ENCODE peak calls at places on chromosomes 11 and 22, in four cellular contexts. One of them, this sample, is unnamed.

GRCh38 chr11:57786436-57786835 is 24.8 kb downstream of the CTNND1 start:
- DNase-seq in CD8-positive, alpha-beta T cell: no peak
- DNase-seq in mammary epithelial cell: no peak
- DNase-seq in lower lobe of right lung: no peak
- DNase-seq in this sample: no peak

GRCh38 chr11:69949327-69949726 is 128.8 kb upstream of the ANO1 start:
- DNase-seq in lower lobe of right lung: no peak
- DNase-seq in CD8-positive, alpha-beta T cell: no peak
- DNase-seq in mammary epithelial cell: peak
- DNase-seq in this sample: peak

GRCh38 chr11:98587884-98588283 is 432.9 kb upstream of the CNTN5 start:
- DNase-seq in mammary epithelial cell: no peak
- DNase-seq in lower lobe of right lung: no peak
- DNase-seq in CD8-positive, alpha-beta T cell: no peak
- DNase-seq in this sample: no peak

GRCh38 chr11:128862913-128863660 is 4.0 kb downstream of the KCNJ1 start:
- DNase-seq in mammary epithelial cell: peak
- DNase-seq in lower lobe of right lung: no peak
- DNase-seq in CD8-positive, alpha-beta T cell: no peak
- DNase-seq in this sample: peak

GRCh38 chr22:23266780-23267179 is 86.5 kb downstream of the BCR start:
- DNase-seq in CD8-positive, alpha-beta T cell: no peak
- DNase-seq in mammary epithelial cell: no peak
- DNase-seq in lower lobe of right lung: no peak
- DNase-seq in this sample: no peak

GRCh38 chr11:75475767-75476650 is 43.0 kb upstream of the KLHL35 start:
- DNase-seq in lower lobe of right lung: peak
- DNase-seq in CD8-positive, alpha-beta T cell: peak
- DNase-seq in mammary epithelial cell: peak
- DNase-seq in this sample: no peak

GRCh38 chr11:128472128-128473110 is 114.9 kb downstream of the ETS1 start:
- DNase-seq in mammary epithelial cell: peak
- DNase-seq in lower lobe of right lung: no peak
- DNase-seq in CD8-positive, alpha-beta T cell: peak
- DNase-seq in this sample: no peak

GRCh38 chr11:112961146-112961668 is at the start of gene NCAM1:
- DNase-seq in CD8-positive, alpha-beta T cell: peak
- DNase-seq in mammary epithelial cell: peak
- DNase-seq in lower lobe of right lung: peak
- DNase-seq in this sample: peak

GRCh38 chr11:100009728-100010127 is 677.4 kb upstream of the ARHGAP42 start:
- DNase-seq in CD8-positive, alpha-beta T cell: no peak
- DNase-seq in lower lobe of right lung: no peak
- DNase-seq in mammary epithelial cell: no peak
- DNase-seq in this sample: no peak

GRCh38 chr11:125330462-125331325 is 165.4 kb downstream of the FEZ1 start:
- DNase-seq in lower lobe of right lung: no peak
- DNase-seq in mammary epithelial cell: no peak
- DNase-seq in CD8-positive, alpha-beta T cell: no peak
- DNase-seq in this sample: no peak

GRCh38 chr11:2306971-2307732 is 5.3 kb downstream of the TSPAN32 start:
- DNase-seq in lower lobe of right lung: peak
- DNase-seq in mammary epithelial cell: no peak
- DNase-seq in CD8-positive, alpha-beta T cell: no peak
- DNase-seq in this sample: no peak

GRCh38 chr11:12680246-12680939 is 6.2 kb downstream of the TEAD1 start:
- DNase-seq in mammary epithelial cell: peak
- DNase-seq in lower lobe of right lung: peak
- DNase-seq in CD8-positive, alpha-beta T cell: no peak
- DNase-seq in this sample: peak

GRCh38 chr22:35719212-35719869 is 1.7 kb downstream of the APOL5 start:
- DNase-seq in lower lobe of right lung: no peak
- DNase-seq in mammary epithelial cell: no peak
- DNase-seq in CD8-positive, alpha-beta T cell: no peak
- DNase-seq in this sample: no peak
- TF ChIP-seq CTCF in lower lobe of right lung: no peak
- TF ChIP-seq CTCF in mammary epithelial cell: no peak
- TF ChIP-seq CTCF in CD8-positive, alpha-beta T cell: no peak
- TF ChIP-seq CTCF in this sample: no peak

DNA sequence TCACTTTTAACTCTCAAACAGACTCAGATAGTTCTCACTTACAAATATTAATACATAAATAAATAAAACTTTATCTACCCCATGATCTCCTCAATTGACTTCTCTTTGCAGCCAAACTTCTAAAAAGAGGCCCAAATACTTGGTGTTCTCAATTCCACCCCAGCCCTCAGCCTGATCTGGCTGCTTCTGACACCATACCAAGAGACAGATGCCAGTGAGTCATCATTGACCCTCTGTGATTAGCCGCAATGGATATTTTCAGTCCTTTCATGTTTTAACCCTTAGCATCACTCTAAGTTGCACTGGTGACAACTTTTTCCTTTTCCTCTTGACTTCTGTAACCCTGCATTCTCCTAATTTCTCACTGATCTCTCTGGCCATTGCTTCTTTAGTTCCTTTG is 184.1 kb upstream of the ARHGAP20 start:
- DNase-seq in mammary epithelial cell: no peak
- DNase-seq in CD8-positive, alpha-beta T cell: no peak
- DNase-seq in lower lobe of right lung: no peak
- DNase-seq in this sample: no peak
- H3K27ac ChIP-seq in mammary epithelial cell: no peak
- H3K27ac ChIP-seq in CD8-positive, alpha-beta T cell: no peak
- H3K27ac ChIP-seq in lower lobe of right lung: no peak
- H3K27ac ChIP-seq in this sample: no peak

GRCh38 chr22:29480512-29481264 is 670 bp downstream of the NEFH start:
- DNase-seq in CD8-positive, alpha-beta T cell: no peak
- DNase-seq in mammary epithelial cell: peak
- DNase-seq in lower lobe of right lung: peak
- DNase-seq in this sample: peak
- TF ChIP-seq CTCF in CD8-positive, alpha-beta T cell: no peak
- TF ChIP-seq CTCF in mammary epithelial cell: no peak
- TF ChIP-seq CTCF in lower lobe of right lung: peak
- TF ChIP-seq CTCF in this sample: peak

GRCh38 chr22:44881246-44881600 is 128.6 kb downstream of the PHF21B start:
- DNase-seq in mammary epithelial cell: no peak
- DNase-seq in lower lobe of right lung: no peak
- DNase-seq in CD8-positive, alpha-beta T cell: no peak
- DNase-seq in this sample: no peak

GRCh38 chr22:44878483-44879300 is 126.3 kb downstream of the ARHGAP8 start:
- DNase-seq in CD8-positive, alpha-beta T cell: no peak
- DNase-seq in mammary epithelial cell: no peak
- DNase-seq in lower lobe of right lung: no peak
- DNase-seq in this sample: no peak

GRCh38 chr22:44880588-44881245 is 128.3 kb downstream of the ARHGAP8 start:
- DNase-seq in lower lobe of right lung: no peak
- DNase-seq in mammary epithelial cell: no peak
- DNase-seq in CD8-positive, alpha-beta T cell: no peak
- DNase-seq in this sample: no peak

GRCh38 chr22:44881624-44882023 is 128.2 kb downstream of the PHF21B start:
- DNase-seq in lower lobe of right lung: no peak
- DNase-seq in CD8-positive, alpha-beta T cell: no peak
- DNase-seq in mammary epithelial cell: no peak
- DNase-seq in this sample: no peak

GRCh38 chr22:44879301-44879680 is 126.9 kb downstream of the ARHGAP8 start:
- DNase-seq in lower lobe of right lung: no peak
- DNase-seq in CD8-positive, alpha-beta T cell: no peak
- DNase-seq in mammary epithelial cell: no peak
- DNase-seq in this sample: no peak
- H3K27ac ChIP-seq in lower lobe of right lung: no peak
- H3K27ac ChIP-seq in CD8-positive, alpha-beta T cell: no peak
- H3K27ac ChIP-seq in mammary epithelial cell: no peak
- H3K27ac ChIP-seq in this sample: no peak

GRCh38 chr11:68010058-68011041 is at the start of gene ALDH3B1:
- DNase-seq in lower lobe of right lung: peak
- DNase-seq in mammary epithelial cell: peak
- DNase-seq in CD8-positive, alpha-beta T cell: no peak
- DNase-seq in this sample: no peak
- TF ChIP-seq CTCF in lower lobe of right lung: no peak
- TF ChIP-seq CTCF in mammary epithelial cell: no peak
- TF ChIP-seq CTCF in CD8-positive, alpha-beta T cell: no peak
- TF ChIP-seq CTCF in this sample: no peak

GRCh38 chr22:36946436-36947158 is 33.2 kb downstream of the CSF2RB start:
- DNase-seq in CD8-positive, alpha-beta T cell: no peak
- DNase-seq in mammary epithelial cell: no peak
- DNase-seq in lower lobe of right lung: no peak
- DNase-seq in this sample: no peak
- H3K27ac ChIP-seq in CD8-positive, alpha-beta T cell: no peak
- H3K27ac ChIP-seq in mammary epithelial cell: no peak
- H3K27ac ChIP-seq in lower lobe of right lung: no peak
- H3K27ac ChIP-seq in this sample: no peak

GRCh38 chr11:45090607-45091006 is 55.8 kb upstream of the PRDM11 start:
- DNase-seq in mammary epithelial cell: no peak
- DNase-seq in lower lobe of right lung: no peak
- DNase-seq in CD8-positive, alpha-beta T cell: no peak
- DNase-seq in this sample: no peak

GRCh38 chr11:45089251-45089650 is 57.2 kb upstream of the PRDM11 start:
- DNase-seq in mammary epithelial cell: peak
- DNase-seq in CD8-positive, alpha-beta T cell: no peak
- DNase-seq in lower lobe of right lung: no peak
- DNase-seq in this sample: peak

GRCh38 chr11:45091563-45092392 is 54.7 kb upstream of the PRDM11 start:
- DNase-seq in CD8-positive, alpha-beta T cell: no peak
- DNase-seq in mammary epithelial cell: no peak
- DNase-seq in lower lobe of right lung: no peak
- DNase-seq in this sample: no peak

GRCh38 chr11:45087761-45088160 is 58.7 kb upstream of the PRDM11 start:
- DNase-seq in lower lobe of right lung: no peak
- DNase-seq in CD8-positive, alpha-beta T cell: no peak
- DNase-seq in mammary epithelial cell: no peak
- DNase-seq in this sample: no peak

GRCh38 chr11:45089845-45090499 is 56.5 kb upstream of the PRDM11 start:
- DNase-seq in CD8-positive, alpha-beta T cell: no peak
- DNase-seq in mammary epithelial cell: peak
- DNase-seq in lower lobe of right lung: no peak
- DNase-seq in this sample: peak
- TF ChIP-seq CTCF in CD8-positive, alpha-beta T cell: no peak
- TF ChIP-seq CTCF in mammary epithelial cell: no peak
- TF ChIP-seq CTCF in lower lobe of right lung: no peak
- TF ChIP-seq CTCF in this sample: peak

GRCh38 chr22:41516462-41516861 is 27.8 kb downstream of the POLR3H start:
- DNase-seq in mammary epithelial cell: no peak
- DNase-seq in lower lobe of right lung: no peak
- DNase-seq in CD8-positive, alpha-beta T cell: no peak
- DNase-seq in this sample: no peak

GRCh38 chr22:41508770-41509170 is 35.5 kb downstream of the POLR3H start:
- DNase-seq in CD8-positive, alpha-beta T cell: no peak
- DNase-seq in mammary epithelial cell: no peak
- DNase-seq in lower lobe of right lung: no peak
- DNase-seq in this sample: no peak

GRCh38 chr22:41513391-41513790 is 30.9 kb downstream of the POLR3H start:
- DNase-seq in CD8-positive, alpha-beta T cell: no peak
- DNase-seq in mammary epithelial cell: no peak
- DNase-seq in lower lobe of right lung: no peak
- DNase-seq in this sample: no peak

GRCh38 chr22:41511521-41511968 is 32.7 kb downstream of the POLR3H start:
- DNase-seq in lower lobe of right lung: no peak
- DNase-seq in CD8-positive, alpha-beta T cell: no peak
- DNase-seq in mammary epithelial cell: no peak
- DNase-seq in this sample: no peak

DNA sequence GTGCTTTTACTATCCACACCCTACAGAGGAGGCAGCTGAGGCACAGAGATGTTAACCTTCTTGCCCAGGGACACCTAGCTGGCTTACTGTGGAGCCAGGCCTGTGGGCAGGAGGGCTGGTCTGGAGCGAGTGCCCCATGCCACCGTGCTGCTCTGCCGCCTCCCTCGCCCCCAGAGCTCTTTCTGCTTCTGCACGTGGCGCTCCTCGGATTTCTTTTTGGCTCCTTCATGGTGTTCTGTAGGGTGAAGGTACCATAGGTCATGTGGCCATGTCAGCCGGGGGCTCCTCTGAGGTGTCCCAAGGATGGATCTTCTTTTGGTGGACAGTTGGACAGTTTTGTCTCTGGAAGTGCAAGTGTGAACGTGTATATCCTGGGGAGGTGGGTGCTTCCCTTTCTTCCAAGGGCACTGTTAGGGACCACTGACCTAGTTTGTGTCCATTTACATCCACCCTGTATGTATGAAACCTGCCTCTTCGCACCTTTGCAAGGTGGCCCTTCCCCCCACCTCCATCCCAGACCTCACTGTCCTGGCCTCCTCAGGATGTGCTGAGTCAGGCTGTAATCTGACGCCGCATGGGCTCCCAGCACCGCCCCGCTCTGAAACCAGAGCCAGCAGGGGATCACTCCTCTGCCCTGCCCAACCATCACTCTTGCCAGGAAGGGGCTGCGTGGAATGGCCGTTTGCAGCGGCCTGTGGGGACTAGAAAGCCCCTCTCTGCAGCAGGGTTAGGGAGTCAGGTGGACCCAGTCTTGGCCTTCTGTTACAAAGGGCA is 31.7 kb downstream of the POLR3H start:
- DNase-seq in CD8-positive, alpha-beta T cell: no peak
- DNase-seq in mammary epithelial cell: peak
- DNase-seq in lower lobe of right lung: no peak
- DNase-seq in this sample: peak
- H3K27ac ChIP-seq in CD8-positive, alpha-beta T cell: no peak
- H3K27ac ChIP-seq in mammary epithelial cell: no peak
- H3K27ac ChIP-seq in lower lobe of right lung: no peak
- H3K27ac ChIP-seq in this sample: no peak

GRCh38 chr22:49394116-49394785 is 433.4 kb downstream of the BRD1 start:
- DNase-seq in CD8-positive, alpha-beta T cell: no peak
- DNase-seq in lower lobe of right lung: no peak
- DNase-seq in mammary epithelial cell: no peak
- DNase-seq in this sample: no peak
- TF ChIP-seq CTCF in CD8-positive, alpha-beta T cell: no peak
- TF ChIP-seq CTCF in lower lobe of right lung: no peak
- TF ChIP-seq CTCF in mammary epithelial cell: no peak
- TF ChIP-seq CTCF in this sample: no peak

GRCh38 chr11:35488117-35488516 is 37.3 kb downstream of the PAMR1 start:
- DNase-seq in mammary epithelial cell: no peak
- DNase-seq in lower lobe of right lung: no peak
- DNase-seq in CD8-positive, alpha-beta T cell: no peak
- DNase-seq in this sample: peak
- H3K27ac ChIP-seq in mammary epithelial cell: no peak
- H3K27ac ChIP-seq in lower lobe of right lung: no peak
- H3K27ac ChIP-seq in CD8-positive, alpha-beta T cell: no peak
- H3K27ac ChIP-seq in this sample: no peak